ENCODE peak calls at places on chromosomes 11 and 22, in five cellular contexts. One of them, this sample, is unnamed.

GRCh38 chr11:104095791-104096190 is 59.4 kb downstream of the DDI1 start:
- DNase-seq in fibroblast of lung: no peak
- DNase-seq in CD8-positive, alpha-beta T cell: no peak
- DNase-seq in Caco-2: no peak
- DNase-seq in prostate gland: no peak
- DNase-seq in this sample: no peak

GRCh38 chr11:127470485-127470884 is 469.9 kb upstream of the KIRREL3 start:
- DNase-seq in fibroblast of lung: no peak
- DNase-seq in CD8-positive, alpha-beta T cell: no peak
- DNase-seq in Caco-2: peak; percentile 29
- DNase-seq in prostate gland: no peak
- DNase-seq in this sample: peak; percentile 8

GRCh38 chr11:128520206-128520885 is 67.0 kb downstream of the ETS1 start:
- DNase-seq in fibroblast of lung: no peak
- DNase-seq in CD8-positive, alpha-beta T cell: no peak
- DNase-seq in Caco-2: no peak
- DNase-seq in prostate gland: no peak
- DNase-seq in this sample: no peak

GRCh38 chr22:35540600-35541253 is at the start of gene RASD2:
- DNase-seq in fibroblast of lung: no peak
- DNase-seq in CD8-positive, alpha-beta T cell: peak; percentile 38
- DNase-seq in Caco-2: peak; percentile 47
- DNase-seq in prostate gland: peak; percentile 24
- DNase-seq in this sample: no peak

GRCh38 chr22:17475318-17476212 is 87.7 kb upstream of the SLC25A18 start:
- DNase-seq in fibroblast of lung: no peak
- DNase-seq in CD8-positive, alpha-beta T cell: no peak
- DNase-seq in Caco-2: no peak
- DNase-seq in prostate gland: no peak
- DNase-seq in this sample: no peak

GRCh38 chr22:36587289-36588154 is 58.6 kb upstream of the EIF3D start:
- DNase-seq in fibroblast of lung: peak; percentile 65
- DNase-seq in CD8-positive, alpha-beta T cell: no peak
- DNase-seq in Caco-2: no peak
- DNase-seq in prostate gland: no peak
- DNase-seq in this sample: peak; percentile 59

GRCh38 chr11:114076974-114077373 is 17.5 kb downstream of the ZBTB16 start:
- DNase-seq in fibroblast of lung: no peak
- DNase-seq in CD8-positive, alpha-beta T cell: no peak
- DNase-seq in Caco-2: no peak
- DNase-seq in prostate gland: no peak
- DNase-seq in this sample: no peak

GRCh38 chr11:88204353-88204752 is 29.1 kb upstream of the RAB38 start:
- DNase-seq in fibroblast of lung: no peak
- DNase-seq in CD8-positive, alpha-beta T cell: no peak
- DNase-seq in Caco-2: no peak
- DNase-seq in prostate gland: no peak
- DNase-seq in this sample: no peak

GRCh38 chr22:29744902-29745301 is 21.9 kb downstream of the ZMAT5 start:
- DNase-seq in fibroblast of lung: peak; percentile 27
- DNase-seq in CD8-positive, alpha-beta T cell: no peak
- DNase-seq in Caco-2: no peak
- DNase-seq in prostate gland: peak; percentile 89
- DNase-seq in this sample: peak; percentile 67

GRCh38 chr22:43956805-43957463 is 1.7 kb downstream of the SAMM50 start:
- DNase-seq in fibroblast of lung: no peak
- DNase-seq in CD8-positive, alpha-beta T cell: no peak
- DNase-seq in Caco-2: no peak
- DNase-seq in prostate gland: no peak
- DNase-seq in this sample: peak; percentile 42

GRCh38 chr11:28759311-28759710 is 651.1 kb downstream of the METTL15 start:
- DNase-seq in fibroblast of lung: peak; percentile 83
- DNase-seq in CD8-positive, alpha-beta T cell: no peak
- DNase-seq in Caco-2: peak; percentile 75
- DNase-seq in prostate gland: no peak
- DNase-seq in this sample: peak; percentile 56

GRCh38 chr11:97336064-97336463 is 946.3 kb downstream of the JRKL start:
- DNase-seq in fibroblast of lung: no peak
- DNase-seq in CD8-positive, alpha-beta T cell: no peak
- DNase-seq in Caco-2: no peak
- DNase-seq in prostate gland: no peak
- DNase-seq in this sample: no peak

GRCh38 chr11:116732740-116733385 is 39.9 kb downstream of the BUD13 start:
- DNase-seq in fibroblast of lung: peak; percentile 39
- DNase-seq in CD8-positive, alpha-beta T cell: peak; percentile 60
- DNase-seq in Caco-2: peak; percentile 84
- DNase-seq in prostate gland: peak; percentile 29
- DNase-seq in this sample: peak; percentile 78

GRCh38 chr11:99368579-99368978 is 347.8 kb downstream of the CNTN5 start:
- DNase-seq in fibroblast of lung: peak; percentile 57
- DNase-seq in CD8-positive, alpha-beta T cell: no peak
- DNase-seq in Caco-2: no peak
- DNase-seq in prostate gland: no peak
- DNase-seq in this sample: peak; percentile 82

GRCh38 chr22:12601870-12602779 is 2925.9 kb upstream of the OR11H1 start:
- DNase-seq in fibroblast of lung: no peak
- DNase-seq in CD8-positive, alpha-beta T cell: no peak
- DNase-seq in Caco-2: no peak
- DNase-seq in prostate gland: no peak
- DNase-seq in this sample: no peak

GRCh38 chr22:37999640-38000272 is 15.4 kb upstream of the SOX10 start:
- DNase-seq in fibroblast of lung: peak; percentile 85
- DNase-seq in CD8-positive, alpha-beta T cell: no peak
- DNase-seq in Caco-2: no peak
- DNase-seq in prostate gland: peak; percentile 46
- DNase-seq in this sample: peak; percentile 63

GRCh38 chr11:15893080-15893492 is 463.3 kb downstream of the SOX6 start:
- DNase-seq in fibroblast of lung: peak; percentile 93
- DNase-seq in CD8-positive, alpha-beta T cell: no peak
- DNase-seq in Caco-2: no peak
- DNase-seq in prostate gland: peak; percentile 33
- DNase-seq in this sample: no peak

GRCh38 chr11:44758996-44759395 is 32.2 kb downstream of the TSPAN18 start:
- DNase-seq in fibroblast of lung: no peak
- DNase-seq in CD8-positive, alpha-beta T cell: no peak
- DNase-seq in Caco-2: no peak
- DNase-seq in prostate gland: no peak
- DNase-seq in this sample: no peak

GRCh38 chr11:37963440-37963839 is 1365.4 kb upstream of the RAG2 start:
- DNase-seq in fibroblast of lung: no peak
- DNase-seq in CD8-positive, alpha-beta T cell: no peak
- DNase-seq in Caco-2: no peak
- DNase-seq in prostate gland: no peak
- DNase-seq in this sample: no peak

GRCh38 chr11:47514825-47515647 is 37.9 kb downstream of the CELF1 start:
- DNase-seq in fibroblast of lung: peak; percentile 95
- DNase-seq in CD8-positive, alpha-beta T cell: no peak
- DNase-seq in Caco-2: no peak
- DNase-seq in prostate gland: no peak
- DNase-seq in this sample: peak; percentile 88

GRCh38 chr11:117607449-117607848 is 189.6 kb downstream of the DSCAML1 start:
- DNase-seq in fibroblast of lung: no peak
- DNase-seq in CD8-positive, alpha-beta T cell: no peak
- DNase-seq in Caco-2: no peak
- DNase-seq in prostate gland: no peak
- DNase-seq in this sample: no peak

GRCh38 chr22:24938741-24939341 is 7.7 kb downstream of the LHFPL7 start:
- DNase-seq in fibroblast of lung: peak; percentile 25
- DNase-seq in CD8-positive, alpha-beta T cell: peak; percentile 23
- DNase-seq in Caco-2: peak; percentile 71
- DNase-seq in prostate gland: peak; percentile 39
- DNase-seq in this sample: peak; percentile 66

GRCh38 chr22:29524440-29525191 is 28.9 kb downstream of the THOC5 start:
- DNase-seq in fibroblast of lung: peak; percentile 25
- DNase-seq in CD8-positive, alpha-beta T cell: peak; percentile 10
- DNase-seq in Caco-2: peak; percentile 68
- DNase-seq in prostate gland: peak; percentile 57
- DNase-seq in this sample: peak; percentile 32

GRCh38 chr11:123061403-123062157 is at the start of gene HSPA8:
- DNase-seq in fibroblast of lung: peak; percentile 70
- DNase-seq in CD8-positive, alpha-beta T cell: peak; percentile 63
- DNase-seq in Caco-2: peak; percentile 60
- DNase-seq in prostate gland: peak; percentile 60
- DNase-seq in this sample: peak; percentile 70

GRCh38 chr11:44243086-44243485 is 66.9 kb downstream of the ALX4 start:
- DNase-seq in fibroblast of lung: no peak
- DNase-seq in CD8-positive, alpha-beta T cell: no peak
- DNase-seq in Caco-2: no peak
- DNase-seq in prostate gland: no peak
- DNase-seq in this sample: no peak

GRCh38 chr11:35967042-35967441 is 23.2 kb downstream of the LDLRAD3 start:
- DNase-seq in fibroblast of lung: no peak
- DNase-seq in CD8-positive, alpha-beta T cell: no peak
- DNase-seq in Caco-2: no peak
- DNase-seq in prostate gland: no peak
- DNase-seq in this sample: no peak

DNA sequence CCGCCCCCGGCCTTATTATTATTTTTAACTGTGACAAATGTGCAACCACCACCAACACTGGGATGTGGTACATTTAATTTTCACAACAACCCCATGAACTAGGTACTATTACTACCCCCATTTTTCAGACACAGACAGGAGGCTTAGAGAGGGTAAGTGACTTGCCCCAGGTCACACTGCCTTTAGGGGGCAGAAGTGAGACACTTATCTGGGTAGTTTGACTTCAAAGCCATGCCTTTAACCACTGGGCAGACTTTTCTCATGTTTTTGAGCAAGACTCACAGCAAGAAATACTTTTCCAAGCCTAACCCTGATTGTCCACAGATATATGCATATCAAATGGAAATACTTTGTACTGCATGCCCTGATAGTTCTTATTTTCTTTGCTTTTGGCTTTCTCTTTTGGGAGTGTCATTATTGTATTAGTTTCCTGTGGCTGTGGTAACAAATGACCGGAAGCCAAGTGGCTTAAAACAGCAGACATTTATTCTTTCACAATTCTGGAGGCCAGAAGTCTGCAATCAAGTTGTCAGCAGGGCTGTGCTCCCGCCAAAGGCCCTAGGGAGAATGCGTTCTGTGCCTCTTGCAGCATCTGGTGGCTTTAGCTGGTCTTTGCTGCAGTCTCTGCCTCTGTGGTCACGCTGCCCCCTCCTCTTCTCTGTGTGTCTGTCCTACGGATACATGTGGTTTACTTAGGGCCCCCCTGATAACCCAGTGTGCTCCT is 110.8 kb downstream of the GRIK4 start:
- DNase-seq in fibroblast of lung: peak; percentile 22
- DNase-seq in CD8-positive, alpha-beta T cell: no peak
- DNase-seq in Caco-2: peak; percentile 37
- DNase-seq in prostate gland: no peak
- DNase-seq in this sample: peak; percentile 3
- TF ChIP-seq CTCF in fibroblast of lung: peak; percentile 12
- TF ChIP-seq CTCF in CD8-positive, alpha-beta T cell: no peak
- TF ChIP-seq CTCF in Caco-2: peak; percentile 62
- TF ChIP-seq CTCF in prostate gland: no peak
- TF ChIP-seq CTCF in this sample: no peak

DNA sequence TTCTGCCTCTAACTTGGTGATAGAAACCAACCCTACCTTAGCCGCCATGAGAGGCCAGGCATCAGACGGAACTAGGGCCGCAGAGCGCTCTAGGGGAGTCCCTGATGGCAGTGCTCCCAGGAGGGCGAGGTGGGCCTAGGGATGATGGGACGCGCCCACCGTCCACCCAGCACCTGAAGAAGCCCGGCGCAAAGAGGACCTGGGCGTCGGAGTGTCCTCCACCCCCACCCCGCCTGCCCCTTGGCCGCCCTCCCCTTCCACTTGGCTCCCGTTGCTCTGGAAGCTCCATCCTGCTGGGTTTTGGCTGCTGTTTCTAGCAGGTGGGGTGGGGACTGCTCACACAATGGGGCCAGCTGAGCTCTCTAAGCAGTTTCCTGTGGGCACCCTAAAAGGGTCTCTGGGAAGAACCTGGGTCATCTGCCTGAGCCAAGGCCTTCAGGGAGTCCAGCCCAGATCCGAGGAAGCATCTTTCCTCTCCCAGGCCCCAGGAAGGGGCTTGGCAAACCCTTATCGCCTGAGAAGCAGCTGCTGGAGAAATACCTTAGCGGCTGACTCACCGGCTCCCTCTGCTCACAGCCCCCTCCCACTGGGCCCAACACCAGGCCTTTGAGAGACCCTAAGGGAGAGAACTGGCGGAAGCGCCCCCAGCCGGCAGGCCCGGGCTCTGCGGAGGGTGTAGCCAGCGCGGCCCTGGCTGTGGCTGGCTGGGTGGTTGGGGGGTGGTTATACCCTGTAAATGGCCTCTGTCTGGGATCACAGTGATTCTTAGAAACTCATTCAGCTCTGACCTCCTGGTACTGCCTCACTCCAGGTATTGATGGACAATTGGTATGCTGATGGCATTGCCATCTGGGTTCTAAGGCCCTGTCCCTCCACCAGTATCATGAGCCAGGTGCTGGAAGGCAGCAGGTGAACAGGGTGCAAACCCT is 19.3 kb downstream of the CREB3L1 start:
- DNase-seq in fibroblast of lung: peak; percentile 99
- DNase-seq in CD8-positive, alpha-beta T cell: no peak
- DNase-seq in Caco-2: peak; percentile 87
- DNase-seq in prostate gland: no peak
- DNase-seq in this sample: peak; percentile 92
- H3K4me3 ChIP-seq in fibroblast of lung: peak overlapping the region; percentile 60
- H3K4me3 ChIP-seq in CD8-positive, alpha-beta T cell: no peak overlapping the region
- H3K4me3 ChIP-seq in Caco-2: no peak overlapping the region
- H3K4me3 ChIP-seq in prostate gland: peak overlapping the region; percentile 46
- H3K4me3 ChIP-seq in this sample: no peak overlapping the region

GRCh38 chr22:34430386-34430785 is 510.1 kb upstream of the LARGE1 start:
- DNase-seq in fibroblast of lung: no peak
- DNase-seq in CD8-positive, alpha-beta T cell: no peak
- DNase-seq in Caco-2: no peak
- DNase-seq in prostate gland: no peak
- DNase-seq in this sample: no peak

GRCh38 chr22:34427841-34428240 is 507.6 kb upstream of the LARGE1 start:
- DNase-seq in fibroblast of lung: no peak
- DNase-seq in CD8-positive, alpha-beta T cell: no peak
- DNase-seq in Caco-2: no peak
- DNase-seq in prostate gland: no peak
- DNase-seq in this sample: no peak

GRCh38 chr22:34429314-34429713 is 509.0 kb upstream of the LARGE1 start:
- DNase-seq in fibroblast of lung: no peak
- DNase-seq in CD8-positive, alpha-beta T cell: no peak
- DNase-seq in Caco-2: no peak
- DNase-seq in prostate gland: no peak
- DNase-seq in this sample: no peak

GRCh38 chr22:34427436-34427835 is 507.2 kb upstream of the LARGE1 start:
- DNase-seq in fibroblast of lung: no peak
- DNase-seq in CD8-positive, alpha-beta T cell: no peak
- DNase-seq in Caco-2: no peak
- DNase-seq in prostate gland: peak; percentile 57
- DNase-seq in this sample: no peak
- TF ChIP-seq CTCF in fibroblast of lung: no peak
- TF ChIP-seq CTCF in CD8-positive, alpha-beta T cell: no peak
- TF ChIP-seq CTCF in Caco-2: no peak
- TF ChIP-seq CTCF in prostate gland: no peak
- TF ChIP-seq CTCF in this sample: no peak

GRCh38 chr11:1871531-1871930 is 18.6 kb downstream of the LSP1 start:
- DNase-seq in fibroblast of lung: no peak
- DNase-seq in CD8-positive, alpha-beta T cell: no peak
- DNase-seq in Caco-2: no peak
- DNase-seq in prostate gland: no peak
- DNase-seq in this sample: no peak
- H3K4me3 ChIP-seq in fibroblast of lung: no peak overlapping the region
- H3K4me3 ChIP-seq in CD8-positive, alpha-beta T cell: peak overlapping the region; percentile 33
- H3K4me3 ChIP-seq in Caco-2: no peak overlapping the region
- H3K4me3 ChIP-seq in prostate gland: no peak overlapping the region
- H3K4me3 ChIP-seq in this sample: no peak overlapping the region